ENCODE peak calls at places on chromosomes 4 and X, in nine cellular contexts. E, B, W, Q, X, U, F, J and K are unnamed samples.
A peak's percentile ranks its signal among the peaks of the same experiment; 100 is the strongest.

GRCh38 chr4:140004580-140005314 is 149.2 kb downstream of the MAML3 start:
- DNase-seq in E (peak; percentile 64), B (peak; percentile 49), W (no peak), Q (peak; percentile 53), X (no peak), U (peak; percentile 3), F (peak; percentile 57), J (peak; percentile 51), K (no peak)

GRCh38 chrX:132483951-132484350 is 4.9 kb downstream of the MBNL3 start:
- DNase-seq in E (no peak), B (no peak), W (no peak), Q (peak; percentile 26), X (no peak), U (no peak), F (no peak), J (no peak), K (no peak)

GRCh38 chr4:89299153-89299789 is 8.3 kb downstream of the GPRIN3 start:
- DNase-seq in E (no peak), B (no peak), W (no peak), Q (no peak), X (no peak), U (no peak), F (no peak), J (no peak), K (no peak)

GRCh38 chrX:10450229-10450958 is 170.0 kb downstream of the MID1 start:
- DNase-seq in E (no peak), B (no peak), W (no peak), Q (no peak), X (no peak), U (peak; percentile 66), F (no peak), J (peak; percentile 82), K (no peak)

GRCh38 chr4:7366180-7366957 is 68.4 kb downstream of the PSAPL1 start:
- DNase-seq in E (no peak), B (no peak), W (no peak), Q (no peak), X (no peak), U (no peak), F (no peak), J (no peak), K (no peak)

GRCh38 chr4:54877006-54877405 is 219.2 kb downstream of the KIT start:
- DNase-seq in E (no peak), B (no peak), W (no peak), Q (no peak), X (no peak), U (peak; percentile 22), F (no peak), J (peak; percentile 83), K (no peak)

GRCh38 chr4:57691370-57691769 is 581.2 kb upstream of the IGFBP7 start:
- DNase-seq in E (no peak), B (no peak), W (no peak), Q (no peak), X (no peak), U (no peak), F (no peak), J (no peak), K (no peak)

GRCh38 chr4:103424853-103425252 is 226.7 kb upstream of the CENPE start:
- DNase-seq in E (no peak), B (peak; percentile 32), W (no peak), Q (no peak), X (no peak), U (no peak), F (no peak), J (no peak), K (no peak)

GRCh38 chr4:129344058-129344457 is 248.1 kb downstream of the C4orf33 start:
- DNase-seq in E (no peak), B (no peak), W (no peak), Q (peak; percentile 27), X (no peak), U (peak; percentile 40), F (no peak), J (peak; percentile 27), K (no peak)

GRCh38 chr4:122329876-122330595 is 48.8 kb upstream of the ADAD1 start:
- DNase-seq in E (no peak), B (no peak), W (no peak), Q (no peak), X (no peak), U (peak; percentile 56), F (no peak), J (peak; percentile 56), K (no peak)

GRCh38 chrX:147376601-147377387 is 534.9 kb upstream of the FMR1 start:
- DNase-seq in E (no peak), B (no peak), W (no peak), Q (peak; percentile 55), X (no peak), U (no peak), F (no peak), J (no peak), K (peak; percentile 63)

GRCh38 chr4:39913466-39913865 is 64.2 kb downstream of the PDS5A start:
- DNase-seq in E (no peak), B (no peak), W (no peak), Q (no peak), X (no peak), U (no peak), F (no peak), J (no peak), K (no peak)

GRCh38 chr4:56448301-56448700 is 12.2 kb downstream of the PAICS start:
- DNase-seq in E (no peak), B (no peak), W (no peak), Q (no peak), X (no peak), U (no peak), F (no peak), J (peak; percentile 43), K (no peak)

GRCh38 chrX:39519213-39519544 is 578.6 kb downstream of the BCOR start:
- DNase-seq in E (no peak), B (peak; percentile 31), W (no peak), Q (no peak), X (no peak), U (no peak), F (peak; percentile 32), J (no peak), K (no peak)

GRCh38 chrX:119512145-119512800 is 44.0 kb downstream of the SLC25A5 start:
- DNase-seq in E (peak; percentile 23), B (peak; percentile 71), W (peak; percentile 10), Q (peak; percentile 72), X (peak; percentile 21), U (peak; percentile 60), F (peak; percentile 17), J (peak; percentile 66), K (no peak)

GRCh38 chr4:152462715-152463114 is 73.2 kb downstream of the FBXW7 start:
- DNase-seq in E (no peak), B (no peak), W (no peak), Q (no peak), X (no peak), U (peak; percentile 6), F (no peak), J (peak; percentile 17), K (no peak)

GRCh38 chr4:152462047-152462446 is 73.8 kb downstream of the FBXW7 start:
- DNase-seq in E (no peak), B (no peak), W (peak; percentile 59), Q (no peak), X (no peak), U (no peak), F (no peak), J (no peak), K (no peak)

GRCh38 chr4:152458801-152459302 is 77.0 kb downstream of the FBXW7 start:
- DNase-seq in E (no peak), B (no peak), W (no peak), Q (no peak), X (no peak), U (no peak), F (no peak), J (peak; percentile 16), K (no peak)

GRCh38 chr4:152459326-152459725 is 76.6 kb downstream of the FBXW7 start:
- DNase-seq in E (no peak), B (no peak), W (no peak), Q (no peak), X (no peak), U (no peak), F (no peak), J (no peak), K (no peak)

GRCh38 chr4:152460488-152460887 is 75.4 kb downstream of the FBXW7 start:
- DNase-seq in E (no peak), B (no peak), W (no peak), Q (no peak), X (peak; percentile 85), U (peak; percentile 14), F (no peak), J (peak; percentile 78), K (no peak)
- TF ChIP-seq CTCF in E (no peak), B (no peak), W (peak; percentile 33), Q (no peak), X (peak; percentile 28), U (no peak), F (no peak), J (peak; percentile 48), K (peak; percentile 55)

DNA sequence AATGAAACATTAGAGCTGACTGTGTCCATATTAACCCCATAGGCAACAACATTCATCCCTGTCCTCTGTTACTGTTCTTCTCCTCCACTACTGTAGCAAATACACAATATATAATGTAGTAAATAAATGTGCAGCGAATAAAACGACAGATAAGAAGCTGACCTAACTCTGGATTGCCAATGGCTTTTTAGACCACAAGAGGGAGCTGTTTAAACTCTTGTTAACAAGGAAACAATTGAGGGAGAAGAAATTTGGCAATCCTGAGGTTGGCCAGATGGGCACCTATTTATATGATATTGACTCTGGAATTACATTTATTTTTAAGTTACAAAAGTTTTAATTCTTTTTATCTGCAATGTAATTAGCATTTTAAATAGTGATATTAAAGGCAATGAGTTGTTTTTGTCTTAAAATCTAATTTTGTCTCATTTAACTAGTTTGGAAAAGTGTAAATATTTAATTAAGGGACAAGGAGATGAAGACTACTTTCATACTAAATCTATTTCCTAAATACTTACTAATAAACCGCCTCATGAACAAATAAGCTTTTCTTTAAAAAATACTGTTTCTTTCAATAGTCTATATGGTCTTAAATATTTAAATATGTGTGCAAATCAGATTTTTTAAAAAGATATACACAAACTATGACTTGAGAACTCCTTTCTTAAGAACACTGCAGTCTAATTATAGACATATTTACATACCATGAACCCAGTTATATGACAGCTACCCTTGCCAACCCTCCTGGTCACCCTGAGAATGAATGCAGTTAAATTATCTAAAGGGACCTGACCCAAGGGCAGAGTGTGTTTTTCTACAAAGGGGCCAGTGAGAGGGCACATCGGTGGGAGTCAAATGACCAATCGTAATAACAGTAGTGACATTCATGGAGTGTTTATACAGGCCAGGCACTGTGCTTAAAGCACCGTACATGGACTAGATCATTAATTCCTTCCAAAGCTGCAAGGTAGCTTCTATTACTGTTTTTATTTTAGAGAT is 52.9 kb upstream of the HPF1 start:
- DNase-seq in E (no peak), B (no peak), W (no peak), Q (peak; percentile 44), X (peak; percentile 54), U (peak; percentile 55), F (no peak), J (peak; percentile 81), K (no peak)
- TF ChIP-seq CTCF in E (peak; percentile 79), B (peak; percentile 75), W (peak; percentile 77), Q (peak; percentile 80), X (peak; percentile 71), U (peak; percentile 83), F (peak; percentile 78), J (peak; percentile 86), K (peak; percentile 97)

GRCh38 chr4:18722748-18723191 is 701.2 kb upstream of the LCORL start:
- DNase-seq in E (no peak), B (no peak), W (no peak), Q (no peak), X (no peak), U (no peak), F (no peak), J (no peak), K (no peak)
- TF ChIP-seq CTCF in E (no peak), B (no peak), W (no peak), Q (no peak), X (no peak), U (no peak), F (no peak), J (no peak), K (no peak)

GRCh38 chrX:127459784-127460183 is 592.4 kb downstream of the ACTRT1 start:
- DNase-seq in E (no peak), B (no peak), W (no peak), Q (no peak), X (no peak), U (no peak), F (no peak), J (no peak), K (no peak)
- TF ChIP-seq CTCF in E (no peak), B (no peak), W (no peak), Q (no peak), X (no peak), U (no peak), F (no peak), J (no peak), K (no peak)